ENCODE peak calls at places on chromosomes 13 and 19, in six cellular contexts. B is H9, L is endodermal cell, H is astrocyte, I is IMR-90, Z is neural progenitor cell. D is an unnamed sample.

GRCh38 chr19:10316229-10317044 is 622 bp upstream of the FDX2 start:
- DNase-seq in L (no peak), I (no peak), Z (no peak), H (no peak), B (no peak), D (peak; percentile 79)

GRCh38 chr19:42471554-42472249 is 29.0 kb upstream of the CXCL17 start:
- DNase-seq in Z (no peak), H (no peak), L (peak; percentile 58), B (peak; percentile 60), I (peak; percentile 5), D (no peak)

GRCh38 chr19:2237051-2237868 is 636 bp downstream of the SF3A2 start:
- DNase-seq in L (no peak), Z (no peak), B (no peak), I (no peak), H (no peak), D (no peak)

GRCh38 chr13:50701469-50701868 is 142.0 kb downstream of the DLEU7 start:
- DNase-seq in B (no peak), H (no peak), L (no peak), I (no peak), Z (no peak), D (no peak)

GRCh38 chr13:95296326-95296939 is 4.8 kb downstream of the ABCC4 start:
- DNase-seq in B (peak; percentile 74), Z (peak; percentile 65), L (peak; percentile 91), H (no peak), I (no peak), D (no peak)

GRCh38 chr19:36528921-36529518 is 949 bp upstream of the ZNF260 start:
- DNase-seq in L (peak; percentile 66), H (no peak), I (no peak), B (peak; percentile 30), Z (peak; percentile 48), D (no peak)

GRCh38 chr13:71218960-71219359 is 648.0 kb downstream of the DACH1 start:
- DNase-seq in I (no peak), L (peak; percentile 60), Z (peak; percentile 68), H (no peak), B (no peak), D (no peak)

GRCh38 chr19:48393559-48394330 is at the start of gene GRIN2D:
- DNase-seq in Z (peak; percentile 76), L (peak; percentile 84), H (peak; percentile 31), B (peak; percentile 64), I (peak; percentile 33), D (no peak)

GRCh38 chr13:44763604-44764311 is 187.6 kb upstream of the TSC22D1 start:
- DNase-seq in Z (no peak), H (peak; percentile 27), B (no peak), I (no peak), L (no peak), D (peak; percentile 88)

GRCh38 chr19:48962029-48962848 is 2.9 kb upstream of the FTL start:
- DNase-seq in B (peak; percentile 71), I (no peak), L (peak; percentile 82), H (no peak), Z (no peak), D (peak; percentile 92)

GRCh38 chr13:27533155-27533643 is 82.8 kb upstream of the MTIF3 start:
- DNase-seq in Z (peak; percentile 94), B (peak; percentile 84), I (peak; percentile 59), H (peak; percentile 23), L (peak; percentile 96), D (peak; percentile 94)

GRCh38 chr13:106187092-106187491 is 348.4 kb downstream of the EFNB2 start:
- DNase-seq in Z (no peak), B (no peak), I (no peak), H (peak; percentile 32), L (no peak), D (no peak)

GRCh38 chr13:33228645-33229445 is 56.7 kb downstream of the STARD13 start:
- DNase-seq in Z (peak; percentile 51), B (no peak), L (peak; percentile 58), I (peak; percentile 83), H (peak; percentile 79), D (no peak)

GRCh38 chr19:57320180-57321084 is at the start of gene ZNF543:
- DNase-seq in H (peak; percentile 93), B (peak; percentile 98), L (peak; percentile 98), I (peak; percentile 95), Z (peak; percentile 99), D (peak; percentile 99)

GRCh38 chr19:13966684-13967128 is 14.4 kb downstream of the DCAF15 start:
- DNase-seq in L (no peak), H (no peak), Z (no peak), B (no peak), I (no peak), D (peak; percentile 67)

GRCh38 chr19:37007587-37008220 is 70.5 kb upstream of the ZNF420 start:
- DNase-seq in H (peak; percentile 37), Z (no peak), B (no peak), L (no peak), I (no peak), D (peak; percentile 92)

GRCh38 chr13:39512687-39513086 is 90.3 kb downstream of the LHFPL6 start:
- DNase-seq in B (no peak), L (no peak), I (no peak), Z (no peak), H (no peak), D (no peak)

GRCh38 chr13:105497597-105497996 is 1037.9 kb downstream of the EFNB2 start:
- DNase-seq in L (no peak), B (no peak), I (no peak), H (no peak), Z (no peak), D (no peak)

GRCh38 chr13:108322206-108322824 is 52.8 kb downstream of the TNFSF13B start:
- DNase-seq in B (no peak), I (peak; percentile 52), H (peak; percentile 13), L (no peak), Z (peak; percentile 64), D (no peak)

GRCh38 chr19:10998045-10998533 is 37.3 kb downstream of the SMARCA4 start:
- DNase-seq in L (no peak), B (no peak), I (peak; percentile 29), Z (no peak), H (no peak), D (no peak)

GRCh38 chr13:79481685-79482052 is 714 bp downstream of the NDFIP2 start:
- DNase-seq in H (no peak), Z (no peak), L (no peak), B (no peak), I (no peak), D (no peak)

GRCh38 chr19:39599116-39599515 is 3.2 kb upstream of the LGALS13 start:
- DNase-seq in L (peak; percentile 83), H (peak; percentile 8), B (no peak), I (peak; percentile 27), Z (peak; percentile 77), D (no peak)

GRCh38 chr19:676343-677105 is at the start of gene FSTL3:
- DNase-seq in H (no peak), B (no peak), L (peak; percentile 52), I (no peak), Z (peak; percentile 52), D (peak; percentile 78)

GRCh38 chr13:105759467-105759866 is 776.0 kb downstream of the EFNB2 start:
- DNase-seq in Z (no peak), B (no peak), I (no peak), L (no peak), H (no peak), D (no peak)

GRCh38 chr13:47794963-47795362 is 206.1 kb downstream of the SUCLA2 start:
- DNase-seq in I (peak; percentile 2), Z (no peak), L (no peak), B (no peak), H (no peak), D (no peak)

GRCh38 chr19:35395762-35396199 is 24.9 kb downstream of the GPR42 start:
- DNase-seq in H (no peak), Z (peak; percentile 6), B (peak; percentile 45), L (peak; percentile 56), I (no peak), D (peak; percentile 74)

GRCh38 chr13:30033681-30034447 is 183.4 kb upstream of the UBL3 start:
- DNase-seq in L (peak; percentile 17), Z (no peak), B (no peak), I (peak; percentile 97), H (peak; percentile 97), D (no peak)

GRCh38 chr19:46480409-46480808 is 9.0 kb upstream of the PNMA8A start:
- DNase-seq in L (peak; percentile 58), H (peak; percentile 73), Z (peak; percentile 65), I (peak; percentile 82), B (no peak), D (peak; percentile 78)

GRCh38 chr13:98541701-98542203 is 35.2 kb downstream of the STK24 start:
- DNase-seq in Z (no peak), L (no peak), B (no peak), I (no peak), H (no peak), D (no peak)

GRCh38 chr13:98542568-98543379 is 34.1 kb downstream of the STK24 start:
- DNase-seq in B (no peak), I (no peak), H (no peak), L (no peak), Z (no peak), D (no peak)

GRCh38 chr13:98544105-98544710 is 32.7 kb downstream of the STK24 start:
- DNase-seq in L (peak; percentile 70), I (no peak), Z (no peak), H (no peak), B (no peak), D (no peak)

GRCh38 chr13:98541211-98541610 is 35.7 kb downstream of the STK24 start:
- DNase-seq in L (peak; percentile 27), H (no peak), Z (no peak), I (no peak), B (no peak), D (no peak)

GRCh38 chr13:98543380-98544104 is 33.4 kb downstream of the STK24 start:
- DNase-seq in I (no peak), B (no peak), H (no peak), Z (no peak), L (no peak), D (no peak)
- H3K4me1 ChIP-seq in I (peaks cover 37% of the 10 kb centered on the region), B (peaks cover 15% of the 10 kb centered on the region), H (peaks cover 14% of the 10 kb centered on the region), Z (peaks cover 42% of the 10 kb centered on the region), L (peaks cover 19% of the 10 kb centered on the region), D (peaks cover 41% of the 10 kb centered on the region)

GRCh38 chr13:86087241-86087640 is 288.0 kb upstream of the SLITRK6 start:
- DNase-seq in L (no peak), Z (no peak), I (no peak), H (peak; percentile 9), B (no peak), D (no peak)
- H3K9ac ChIP-seq in L (no peak overlapping the region), Z (no peak overlapping the region), I (no peak overlapping the region), H (no peak overlapping the region), B (no peak overlapping the region), D (no peak overlapping the region)

DNA sequence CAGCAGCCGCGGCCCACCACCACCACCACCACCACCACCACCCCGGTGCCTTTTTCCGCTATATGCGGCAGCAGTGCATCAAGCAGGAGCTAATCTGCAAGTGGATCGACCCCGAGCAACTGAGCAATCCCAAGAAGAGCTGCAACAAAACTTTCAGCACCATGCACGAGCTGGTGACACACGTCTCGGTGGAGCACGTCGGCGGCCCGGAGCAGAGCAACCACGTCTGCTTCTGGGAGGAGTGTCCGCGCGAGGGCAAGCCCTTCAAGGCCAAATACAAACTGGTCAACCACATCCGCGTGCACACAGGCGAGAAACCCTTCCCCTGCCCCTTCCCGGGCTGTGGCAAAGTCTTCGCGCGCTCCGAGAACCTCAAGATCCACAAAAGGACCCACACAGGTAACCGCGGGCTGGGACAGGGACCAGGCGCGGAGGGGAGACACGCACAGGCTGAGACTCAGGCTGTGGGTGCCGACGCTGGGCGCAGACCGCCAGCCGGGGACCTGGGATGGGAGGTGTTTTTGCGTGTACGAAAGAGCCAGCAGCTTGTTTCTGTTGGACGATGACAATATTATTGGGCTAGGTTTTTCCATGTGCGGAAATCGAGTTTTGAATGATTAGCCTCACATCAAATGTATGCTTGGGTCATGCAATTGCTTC is 1.3 kb downstream of the ZIC2 start:
- DNase-seq in H (no peak), L (no peak), I (no peak), B (no peak), Z (peak; percentile 21), D (no peak)
- H3K27ac ChIP-seq in H (peak overlapping the region; percentile 68), L (peak overlapping the region; percentile 91), I (no peak overlapping the region), B (no peak overlapping the region), Z (peak overlapping the region; percentile 99), D (no peak overlapping the region)

GRCh38 chr19:45446944-45447343 is 20.9 kb upstream of the FOSB start:
- DNase-seq in I (no peak), L (no peak), B (no peak), H (no peak), Z (no peak), D (no peak)
- H3K4me1 ChIP-seq in I (peaks cover 17% of the 10 kb centered on the region), L (peaks cover 2% of the 10 kb centered on the region), B (peaks cover 2% of the 10 kb centered on the region), H (peaks cover 43% of the 10 kb centered on the region), Z (peaks cover 7% of the 10 kb centered on the region), D (peaks cover 5% of the 10 kb centered on the region)